ENCODE peak calls at places on chromosomes 2 and 18, in eight cellular contexts. One of them, this sample, is unnamed.

GRCh38 chr2:37602040-37602439 is 69.4 kb downstream of the CDC42EP3 start:
- DNase-seq in transverse colon: no peak
- DNase-seq in cardiac fibroblast: no peak
- DNase-seq in adipocyte: peak
- DNase-seq in lower lobe of right lung: no peak
- DNase-seq in left lung: no peak
- DNase-seq in A549: no peak
- DNase-seq in naive thymus-derived CD4-positive, alpha-beta T cell: no peak
- DNase-seq in this sample: peak

GRCh38 chr18:7605705-7606104 is 38.6 kb downstream of the PTPRM start:
- DNase-seq in transverse colon: no peak
- DNase-seq in cardiac fibroblast: no peak
- DNase-seq in adipocyte: no peak
- DNase-seq in lower lobe of right lung: no peak
- DNase-seq in left lung: no peak
- DNase-seq in A549: no peak
- DNase-seq in naive thymus-derived CD4-positive, alpha-beta T cell: no peak
- DNase-seq in this sample: no peak

GRCh38 chr18:74299746-74300145 is 8.0 kb upstream of the CYB5A start:
- DNase-seq in transverse colon: no peak
- DNase-seq in cardiac fibroblast: no peak
- DNase-seq in adipocyte: no peak
- DNase-seq in lower lobe of right lung: no peak
- DNase-seq in left lung: no peak
- DNase-seq in A549: no peak
- DNase-seq in naive thymus-derived CD4-positive, alpha-beta T cell: no peak
- DNase-seq in this sample: no peak

GRCh38 chr2:100119235-100119634 is 23.2 kb downstream of the AFF3 start:
- DNase-seq in transverse colon: no peak
- DNase-seq in cardiac fibroblast: no peak
- DNase-seq in adipocyte: no peak
- DNase-seq in lower lobe of right lung: no peak
- DNase-seq in left lung: no peak
- DNase-seq in A549: no peak
- DNase-seq in naive thymus-derived CD4-positive, alpha-beta T cell: no peak
- DNase-seq in this sample: no peak

GRCh38 chr18:9015689-9016088 is 86.8 kb upstream of the NDUFV2 start:
- DNase-seq in transverse colon: no peak
- DNase-seq in cardiac fibroblast: no peak
- DNase-seq in adipocyte: no peak
- DNase-seq in lower lobe of right lung: no peak
- DNase-seq in left lung: no peak
- DNase-seq in A549: no peak
- DNase-seq in naive thymus-derived CD4-positive, alpha-beta T cell: no peak
- DNase-seq in this sample: no peak

GRCh38 chr2:215929602-215930335 is 83.6 kb downstream of the MREG start:
- DNase-seq in transverse colon: no peak
- DNase-seq in cardiac fibroblast: peak
- DNase-seq in adipocyte: peak
- DNase-seq in lower lobe of right lung: no peak
- DNase-seq in left lung: no peak
- DNase-seq in A549: no peak
- DNase-seq in naive thymus-derived CD4-positive, alpha-beta T cell: no peak
- DNase-seq in this sample: peak

GRCh38 chr2:60356346-60356745 is 197.1 kb downstream of the BCL11A start:
- DNase-seq in transverse colon: no peak
- DNase-seq in cardiac fibroblast: no peak
- DNase-seq in adipocyte: no peak
- DNase-seq in lower lobe of right lung: no peak
- DNase-seq in left lung: no peak
- DNase-seq in A549: no peak
- DNase-seq in naive thymus-derived CD4-positive, alpha-beta T cell: no peak
- DNase-seq in this sample: no peak

GRCh38 chr2:180523629-180524340 is 456.6 kb upstream of the UBE2E3 start:
- DNase-seq in transverse colon: no peak
- DNase-seq in cardiac fibroblast: peak
- DNase-seq in adipocyte: peak
- DNase-seq in lower lobe of right lung: no peak
- DNase-seq in left lung: no peak
- DNase-seq in A549: peak
- DNase-seq in naive thymus-derived CD4-positive, alpha-beta T cell: no peak
- DNase-seq in this sample: peak

GRCh38 chr2:96241901-96242611 is 23.7 kb downstream of the TMEM127 start:
- DNase-seq in transverse colon: peak
- DNase-seq in cardiac fibroblast: peak
- DNase-seq in adipocyte: peak
- DNase-seq in lower lobe of right lung: peak
- DNase-seq in left lung: peak
- DNase-seq in A549: no peak
- DNase-seq in naive thymus-derived CD4-positive, alpha-beta T cell: peak
- DNase-seq in this sample: peak

GRCh38 chr2:20626698-20627471 is 24.0 kb downstream of the HS1BP3 start:
- DNase-seq in transverse colon: no peak
- DNase-seq in cardiac fibroblast: no peak
- DNase-seq in adipocyte: no peak
- DNase-seq in lower lobe of right lung: peak
- DNase-seq in left lung: peak
- DNase-seq in A549: no peak
- DNase-seq in naive thymus-derived CD4-positive, alpha-beta T cell: no peak
- DNase-seq in this sample: no peak

GRCh38 chr2:241226723-241227634 is 38.5 kb downstream of the ANO7 start:
- DNase-seq in transverse colon: no peak
- DNase-seq in cardiac fibroblast: no peak
- DNase-seq in adipocyte: no peak
- DNase-seq in lower lobe of right lung: peak
- DNase-seq in left lung: no peak
- DNase-seq in A549: no peak
- DNase-seq in naive thymus-derived CD4-positive, alpha-beta T cell: no peak
- DNase-seq in this sample: no peak

GRCh38 chr2:26894136-26894535 is 46.2 kb downstream of the DPYSL5 start:
- DNase-seq in transverse colon: no peak
- DNase-seq in cardiac fibroblast: no peak
- DNase-seq in adipocyte: no peak
- DNase-seq in lower lobe of right lung: no peak
- DNase-seq in left lung: no peak
- DNase-seq in A549: no peak
- DNase-seq in naive thymus-derived CD4-positive, alpha-beta T cell: no peak
- DNase-seq in this sample: no peak

GRCh38 chr2:178194600-178195389 is 483 bp downstream of the OSBPL6 start:
- DNase-seq in transverse colon: peak
- DNase-seq in cardiac fibroblast: peak
- DNase-seq in adipocyte: peak
- DNase-seq in lower lobe of right lung: peak
- DNase-seq in left lung: peak
- DNase-seq in A549: peak
- DNase-seq in naive thymus-derived CD4-positive, alpha-beta T cell: no peak
- DNase-seq in this sample: peak

GRCh38 chr18:76920974-76921373 is 98.6 kb downstream of the ZNF236 start:
- DNase-seq in transverse colon: no peak
- DNase-seq in cardiac fibroblast: no peak
- DNase-seq in adipocyte: no peak
- DNase-seq in lower lobe of right lung: no peak
- DNase-seq in left lung: no peak
- DNase-seq in A549: no peak
- DNase-seq in naive thymus-derived CD4-positive, alpha-beta T cell: no peak
- DNase-seq in this sample: no peak

GRCh38 chr2:128754246-128754724 is 435.6 kb upstream of the HS6ST1 start:
- DNase-seq in transverse colon: peak
- DNase-seq in cardiac fibroblast: no peak
- DNase-seq in adipocyte: no peak
- DNase-seq in lower lobe of right lung: no peak
- DNase-seq in left lung: no peak
- DNase-seq in A549: no peak
- DNase-seq in naive thymus-derived CD4-positive, alpha-beta T cell: no peak
- DNase-seq in this sample: peak

GRCh38 chr2:85772019-85772745 is 18.4 kb downstream of the ATOH8 start:
- DNase-seq in transverse colon: peak
- DNase-seq in cardiac fibroblast: peak
- DNase-seq in adipocyte: peak
- DNase-seq in lower lobe of right lung: peak
- DNase-seq in left lung: peak
- DNase-seq in A549: peak
- DNase-seq in naive thymus-derived CD4-positive, alpha-beta T cell: no peak
- DNase-seq in this sample: peak

GRCh38 chr2:82340578-82341053 is 2036.1 kb upstream of the LRRTM1 start:
- DNase-seq in transverse colon: no peak
- DNase-seq in cardiac fibroblast: no peak
- DNase-seq in adipocyte: no peak
- DNase-seq in lower lobe of right lung: no peak
- DNase-seq in left lung: no peak
- DNase-seq in A549: no peak
- DNase-seq in naive thymus-derived CD4-positive, alpha-beta T cell: no peak
- DNase-seq in this sample: peak

GRCh38 chr2:75065402-75066008 is 107.1 kb downstream of the POLE4 start:
- DNase-seq in transverse colon: no peak
- DNase-seq in cardiac fibroblast: peak
- DNase-seq in adipocyte: peak
- DNase-seq in lower lobe of right lung: no peak
- DNase-seq in left lung: no peak
- DNase-seq in A549: no peak
- DNase-seq in naive thymus-derived CD4-positive, alpha-beta T cell: no peak
- DNase-seq in this sample: no peak

DNA sequence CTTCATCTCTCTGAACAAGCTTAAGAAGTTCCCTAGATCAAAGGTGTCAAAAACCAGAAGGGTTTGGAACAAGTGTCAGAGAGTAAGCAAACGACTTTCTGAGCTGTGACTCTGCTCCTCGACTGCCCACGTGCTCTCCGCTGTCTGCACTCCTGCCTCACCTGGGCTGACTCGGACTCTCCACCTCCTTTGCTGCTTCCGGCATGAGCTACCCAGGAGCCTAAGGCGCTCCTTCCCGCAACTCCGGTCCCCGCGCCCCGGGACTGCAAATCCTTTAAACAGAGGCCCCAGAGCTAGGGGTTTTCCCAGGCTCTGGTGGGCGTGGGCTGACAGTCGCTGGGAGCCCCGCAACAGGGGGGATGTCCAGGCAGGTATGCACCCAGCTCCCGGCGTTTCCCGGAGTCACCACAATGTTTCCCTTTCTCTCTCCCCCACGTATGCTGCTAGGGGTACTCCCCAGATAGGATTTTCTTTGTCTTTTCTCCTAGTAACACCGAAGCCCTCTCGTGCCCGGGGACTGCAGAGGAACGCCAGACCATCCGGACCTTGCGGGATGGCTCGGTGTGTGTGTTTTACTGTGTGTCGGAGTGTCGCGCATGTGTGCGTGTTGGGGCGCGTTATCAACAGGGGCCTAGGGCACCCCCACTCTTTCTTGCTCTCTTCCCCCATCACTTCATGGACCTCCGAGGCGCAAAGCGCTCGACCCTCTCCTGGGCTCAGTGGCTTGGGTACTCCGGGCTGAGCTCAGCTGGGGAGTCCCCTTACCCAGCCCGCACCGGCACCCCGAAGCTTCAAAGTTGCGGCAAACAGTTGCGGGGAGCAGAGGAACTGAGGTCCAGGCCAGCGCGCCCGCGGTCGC is 719 bp upstream of the THSD7B start:
- DNase-seq in transverse colon: no peak
- DNase-seq in cardiac fibroblast: no peak
- DNase-seq in adipocyte: no peak
- DNase-seq in lower lobe of right lung: no peak
- DNase-seq in left lung: no peak
- DNase-seq in A549: no peak
- DNase-seq in naive thymus-derived CD4-positive, alpha-beta T cell: no peak
- DNase-seq in this sample: no peak
- H3K4me3 ChIP-seq in transverse colon: peak
- H3K4me3 ChIP-seq in cardiac fibroblast: no peak
- H3K4me3 ChIP-seq in adipocyte: no peak
- H3K4me3 ChIP-seq in lower lobe of right lung: peak
- H3K4me3 ChIP-seq in left lung: peak
- H3K4me3 ChIP-seq in A549: peak
- H3K4me3 ChIP-seq in naive thymus-derived CD4-positive, alpha-beta T cell: no peak
- H3K4me3 ChIP-seq in this sample: no peak

GRCh38 chr2:176959614-176960013 is 253.0 kb upstream of the HNRNPA3 start:
- DNase-seq in transverse colon: no peak
- DNase-seq in cardiac fibroblast: no peak
- DNase-seq in adipocyte: no peak
- DNase-seq in lower lobe of right lung: no peak
- DNase-seq in left lung: no peak
- DNase-seq in A549: no peak
- DNase-seq in naive thymus-derived CD4-positive, alpha-beta T cell: no peak
- DNase-seq in this sample: no peak
- H3K4me3 ChIP-seq in transverse colon: no peak
- H3K4me3 ChIP-seq in cardiac fibroblast: no peak
- H3K4me3 ChIP-seq in adipocyte: no peak
- H3K4me3 ChIP-seq in lower lobe of right lung: no peak
- H3K4me3 ChIP-seq in left lung: no peak
- H3K4me3 ChIP-seq in A549: no peak
- H3K4me3 ChIP-seq in naive thymus-derived CD4-positive, alpha-beta T cell: no peak
- H3K4me3 ChIP-seq in this sample: no peak

DNA sequence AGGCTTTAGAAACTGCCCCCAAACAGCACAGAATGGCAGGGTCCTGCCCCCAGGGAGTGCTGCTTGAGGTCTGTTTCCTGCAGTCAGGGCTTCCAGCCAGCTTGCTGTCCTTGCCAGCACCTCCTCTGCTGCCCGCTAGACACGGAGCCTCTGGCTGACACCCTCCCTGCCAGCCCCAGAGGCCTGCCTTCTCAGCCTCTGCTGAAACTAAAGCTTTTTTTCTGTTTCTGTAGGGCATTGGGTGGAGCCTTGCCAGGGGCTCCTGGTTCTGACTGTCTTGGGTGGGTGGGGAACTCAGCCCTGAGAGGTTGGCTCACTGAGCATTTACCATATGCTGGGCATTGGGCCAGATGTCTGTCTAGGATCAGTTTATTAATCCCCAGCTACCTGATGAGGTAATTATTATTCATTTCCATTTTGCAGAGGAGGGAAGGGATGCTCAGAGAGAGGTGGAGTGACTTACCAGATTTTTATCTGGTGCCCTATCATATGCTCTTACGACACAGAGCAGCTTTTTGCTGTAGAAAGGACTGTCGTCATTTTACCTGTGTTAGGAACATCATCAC is 35.4 kb downstream of the INPP4A start:
- DNase-seq in transverse colon: peak
- DNase-seq in cardiac fibroblast: peak
- DNase-seq in adipocyte: peak
- DNase-seq in lower lobe of right lung: peak
- DNase-seq in left lung: no peak
- DNase-seq in A549: no peak
- DNase-seq in naive thymus-derived CD4-positive, alpha-beta T cell: no peak
- DNase-seq in this sample: peak
- H3K4me3 ChIP-seq in transverse colon: no peak
- H3K4me3 ChIP-seq in cardiac fibroblast: no peak
- H3K4me3 ChIP-seq in adipocyte: no peak
- H3K4me3 ChIP-seq in lower lobe of right lung: no peak
- H3K4me3 ChIP-seq in left lung: no peak
- H3K4me3 ChIP-seq in A549: no peak
- H3K4me3 ChIP-seq in naive thymus-derived CD4-positive, alpha-beta T cell: peak
- H3K4me3 ChIP-seq in this sample: no peak

DNA sequence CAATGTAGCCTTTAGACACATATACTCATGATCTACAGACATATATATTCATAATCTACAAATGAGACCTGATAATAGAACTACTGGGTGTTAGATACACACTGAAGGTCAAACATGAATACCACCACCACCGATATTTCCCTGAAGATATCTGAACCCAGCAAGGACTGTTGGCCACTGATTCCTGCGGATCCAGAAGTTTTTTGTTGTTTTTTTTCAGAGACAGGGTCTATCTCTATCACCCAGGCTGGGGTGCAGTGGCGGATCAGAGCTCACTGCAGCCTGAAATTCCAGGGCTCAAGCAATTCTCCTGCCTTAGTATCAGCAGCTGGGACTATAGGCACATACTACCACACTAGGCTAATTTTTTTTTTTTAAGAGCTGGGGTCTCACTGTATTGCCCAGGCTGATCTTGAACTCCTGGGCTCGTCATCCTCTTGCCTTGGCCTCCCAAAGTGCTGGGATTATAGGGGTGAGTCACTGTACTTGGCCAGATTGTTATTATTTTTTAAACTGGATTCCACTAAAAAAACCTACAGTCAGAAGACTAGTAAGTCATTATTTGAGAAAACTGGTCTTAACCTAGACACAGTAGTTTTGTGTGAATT is 1.8 kb downstream of the METTL5 start:
- DNase-seq in transverse colon: no peak
- DNase-seq in cardiac fibroblast: peak
- DNase-seq in adipocyte: no peak
- DNase-seq in lower lobe of right lung: no peak
- DNase-seq in left lung: no peak
- DNase-seq in A549: no peak
- DNase-seq in naive thymus-derived CD4-positive, alpha-beta T cell: no peak
- DNase-seq in this sample: no peak
- H3K4me3 ChIP-seq in transverse colon: no peak
- H3K4me3 ChIP-seq in cardiac fibroblast: no peak
- H3K4me3 ChIP-seq in adipocyte: peak
- H3K4me3 ChIP-seq in lower lobe of right lung: no peak
- H3K4me3 ChIP-seq in left lung: no peak
- H3K4me3 ChIP-seq in A549: no peak
- H3K4me3 ChIP-seq in naive thymus-derived CD4-positive, alpha-beta T cell: no peak
- H3K4me3 ChIP-seq in this sample: no peak